ENCODE peak calls at places on chromosomes 11 and 22, in four cellular contexts. N is esophagus muscularis mucosa, S is spleen, K is A549. M is an unnamed sample.

GRCh38 chr11:113550179-113550578 is 75.0 kb upstream of the DRD2 start:
- DNase-seq in N (no peak), S (no peak), K (no peak), M (no peak)

GRCh38 chr11:59680287-59681154 is 11.7 kb upstream of the PATL1 start:
- DNase-seq in N (no peak), S (peak), K (peak), M (peak)

GRCh38 chr11:119810478-119811232 is 81.7 kb upstream of the NECTIN1 start:
- DNase-seq in N (no peak), S (peak), K (no peak), M (no peak)

GRCh38 chr11:36746886-36747710 is 149.1 kb upstream of the RAG2 start:
- DNase-seq in N (peak), S (peak), K (peak), M (peak)

GRCh38 chr11:9566561-9567063 is 6.9 kb upstream of the WEE1 start:
- DNase-seq in N (no peak), S (no peak), K (no peak), M (no peak)

GRCh38 chr11:131858495-131858894 is 488.1 kb downstream of the NTM start:
- DNase-seq in N (peak), S (no peak), K (no peak), M (no peak)

GRCh38 chr22:46139895-46140350 is 10.4 kb upstream of the PPARA start:
- DNase-seq in N (no peak), S (peak), K (no peak), M (no peak)

GRCh38 chr11:79437274-79437980 is 3.4 kb downstream of the TENM4 start:
- DNase-seq in N (no peak), S (peak), K (no peak), M (peak)

GRCh38 chr11:124725719-124726105 is 14.0 kb upstream of the NRGN start:
- DNase-seq in N (no peak), S (no peak), K (no peak), M (no peak)

GRCh38 chr11:57711414-57712255 is at the start of gene MED19:
- DNase-seq in N (peak), S (peak), K (peak), M (peak)

GRCh38 chr22:45112136-45112879 is 51.4 kb upstream of the NUP50 start:
- DNase-seq in N (no peak), S (no peak), K (no peak), M (no peak)

GRCh38 chr11:2883717-2884423 is 1.7 kb downstream of the CDKN1C start:
- DNase-seq in N (no peak), S (no peak), K (no peak), M (peak)

GRCh38 chr11:128694618-128695481 is 978 bp downstream of the FLI1 start:
- DNase-seq in N (no peak), S (peak), K (no peak), M (no peak)

GRCh38 chr11:133082453-133082781 is 449.9 kb downstream of the OPCML start:
- DNase-seq in N (peak), S (no peak), K (no peak), M (peak)

GRCh38 chr11:34034053-34034452 is 17.5 kb upstream of the CAPRIN1 start:
- DNase-seq in N (no peak), S (no peak), K (no peak), M (no peak)

GRCh38 chr22:39151329-39151975 is 1.0 kb downstream of the CBX7 start:
- DNase-seq in N (no peak), S (peak), K (no peak), M (no peak)

GRCh38 chr22:39856588-39856987 is 37.0 kb downstream of the ENTHD1 start:
- DNase-seq in N (no peak), S (no peak), K (no peak), M (no peak)

GRCh38 chr22:25131198-25131887 is 68.3 kb upstream of the CRYBB3 start:
- DNase-seq in N (no peak), S (no peak), K (no peak), M (no peak)

GRCh38 chr22:39895682-39896081 is 2.1 kb upstream of the ENTHD1 start:
- DNase-seq in N (no peak), S (no peak), K (no peak), M (no peak)

GRCh38 chr22:50306753-50307749 is at the start of gene PLXNB2:
- DNase-seq in N (no peak), S (no peak), K (peak), M (peak)

GRCh38 chr11:57269580-57270021 is 32.6 kb upstream of the APLNR start:
- DNase-seq in N (no peak), S (peak), K (no peak), M (no peak)

GRCh38 chr11:32333335-32333991 is 101.9 kb downstream of the WT1 start:
- DNase-seq in N (no peak), S (peak), K (peak), M (peak)

GRCh38 chr22:27409299-27409698 is 392.3 kb downstream of the MN1 start:
- DNase-seq in N (no peak), S (no peak), K (no peak), M (no peak)

GRCh38 chr22:45475876-45476514 is 26.7 kb upstream of the FBLN1 start:
- DNase-seq in N (no peak), S (peak), K (no peak), M (no peak)

GRCh38 chr11:130457909-130458729 is 9.7 kb downstream of the ADAMTS15 start:
- DNase-seq in N (no peak), S (no peak), K (no peak), M (no peak)

GRCh38 chr22:29476116-29476515 is 3.9 kb upstream of the NEFH start:
- DNase-seq in N (no peak), S (no peak), K (no peak), M (peak)

GRCh38 chr11:128039140-128040021 is 548.0 kb downstream of the ETS1 start:
- DNase-seq in N (no peak), S (peak), K (no peak), M (no peak)

GRCh38 chr22:37824674-37825641 is 1.8 kb downstream of the GALR3 start:
- DNase-seq in N (no peak), S (no peak), K (no peak), M (no peak)

GRCh38 chr11:61378713-61379313 is 13.6 kb upstream of the TMEM216 start:
- DNase-seq in N (no peak), S (no peak), K (peak), M (no peak)

GRCh38 chr11:108616549-108616948 is 23.0 kb upstream of the EXPH5 start:
- DNase-seq in N (no peak), S (no peak), K (peak), M (no peak)

GRCh38 chr11:116928102-116928777 is 90.8 kb upstream of the APOA1 start:
- DNase-seq in N (no peak), S (no peak), K (no peak), M (no peak)

GRCh38 chr11:1195690-1196515 is 27.0 kb upstream of the MUC5B start:
- DNase-seq in N (no peak), S (peak), K (no peak), M (no peak)

GRCh38 chr11:1856306-1857005 is 3.6 kb downstream of the LSP1 start:
- DNase-seq in N (no peak), S (peak), K (no peak), M (no peak)

GRCh38 chr11:2175659-2176058 is 4.0 kb upstream of the TH start:
- DNase-seq in N (no peak), S (no peak), K (no peak), M (no peak)

GRCh38 chr11:72221386-72221785 is 3.2 kb upstream of the INPPL1 start:
- DNase-seq in N (peak), S (peak), K (no peak), M (no peak)

DNA sequence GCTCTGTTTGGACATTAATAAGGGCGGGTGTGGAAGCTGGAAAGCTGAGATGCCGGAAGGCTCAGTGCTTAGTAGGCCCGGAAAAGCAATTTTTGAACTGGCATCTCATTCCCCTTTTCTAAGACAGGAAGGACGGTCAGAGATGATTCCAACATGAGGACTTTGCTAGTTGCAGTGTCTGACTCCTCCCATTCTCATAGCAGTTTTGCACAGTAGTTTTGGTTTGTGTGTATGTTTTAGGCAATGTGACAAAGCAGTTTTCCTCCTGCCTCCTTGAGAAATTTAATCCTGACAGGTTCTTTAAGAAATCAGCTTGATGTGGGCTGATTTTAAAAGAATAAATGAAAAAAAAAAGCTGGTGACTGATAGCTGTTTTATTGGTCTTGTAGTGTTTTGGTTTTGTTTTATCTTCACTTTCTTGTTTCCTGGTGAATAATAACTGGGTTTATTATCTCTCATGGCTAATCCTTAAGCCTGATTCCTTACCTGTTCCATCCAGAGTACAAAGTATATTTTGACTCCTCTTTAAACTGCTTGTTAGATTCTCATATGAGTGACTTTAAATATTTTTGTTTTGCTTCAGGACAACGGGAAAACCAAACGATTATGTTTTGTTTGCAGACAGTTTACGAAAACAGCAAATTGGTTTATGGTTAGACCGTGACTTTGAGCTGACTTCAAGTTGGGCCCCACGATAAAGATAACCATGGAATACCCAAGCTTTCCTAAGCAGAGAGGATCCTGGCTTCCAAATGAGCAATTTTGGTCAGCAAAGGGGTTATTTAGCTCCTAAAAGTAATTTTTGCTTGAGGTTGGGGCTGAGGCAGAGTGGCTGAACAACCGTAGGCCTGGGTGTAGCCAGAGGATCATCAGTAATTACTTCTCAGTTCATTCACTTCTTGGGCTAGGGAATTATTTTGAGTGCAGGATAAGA is 3.4 kb downstream of the PTPRJ start:
- DNase-seq in N (no peak), S (no peak), K (no peak), M (no peak)
- TF ChIP-seq CTCF in N (no peak), S (no peak), K (no peak), M (no peak)

GRCh38 chr11:68938816-68939582 is 35.3 kb downstream of the IGHMBP2 start:
- DNase-seq in N (no peak), S (peak), K (no peak), M (no peak)
- TF ChIP-seq CTCF in N (no peak), S (no peak), K (no peak), M (no peak)

GRCh38 chr11:12868315-12869073 is 140.6 kb upstream of the RASSF10 start:
- DNase-seq in N (no peak), S (no peak), K (no peak), M (no peak)
- TF ChIP-seq CTCF in N (no peak), S (no peak), K (peak), M (no peak)

GRCh38 chr11:93197383-93198220 is at the start of gene SLC36A4:
- DNase-seq in N (peak), S (peak), K (peak), M (peak)
- TF ChIP-seq CTCF in N (no peak), S (no peak), K (no peak), M (no peak)